ENCODE peak calls at places on chromosomes 5 and 9, in five cellular contexts. F is neuronal stem cell, H is mesenchymal stem cell, W is IMR-90, G is trophoblast cell. D is an unnamed sample.

GRCh38 chr5:168860081-168860480 is 280.9 kb upstream of the PANK3 start:
- DNase-seq in F (no peak), H (no peak), W (no peak), G (no peak), D (no peak)

GRCh38 chr5:14153932-14154646 is 10.9 kb downstream of the TRIO start:
- DNase-seq in F (no peak), H (peak; percentile 91), W (peak; percentile 83), G (no peak), D (no peak)

GRCh38 chr5:149667084-149667826 is 62.9 kb upstream of the PPARGC1B start:
- DNase-seq in F (no peak), H (peak; percentile 46), W (peak; percentile 7), G (peak; percentile 18), D (no peak)

GRCh38 chr9:128685636-128686489 is 3.2 kb upstream of the SET start:
- DNase-seq in F (no peak), H (peak; percentile 79), W (no peak), G (no peak), D (no peak)

GRCh38 chr9:101029300-101030021 is 934 bp downstream of the PLPPR1 start:
- DNase-seq in F (peak; percentile 36), H (no peak), W (no peak), G (no peak), D (no peak)

GRCh38 chr9:106757539-106757938 is 105.4 kb upstream of the ZNF462 start:
- DNase-seq in F (no peak), H (no peak), W (no peak), G (no peak), D (peak; percentile 31)

GRCh38 chr5:76412511-76412910 is 9.4 kb downstream of the IQGAP2 start:
- DNase-seq in F (no peak), H (no peak), W (no peak), G (no peak), D (no peak)

GRCh38 chr5:73256462-73257260 is 83.7 kb downstream of the TMEM174 start:
- DNase-seq in F (no peak), H (no peak), W (peak; percentile 48), G (no peak), D (no peak)

DNA sequence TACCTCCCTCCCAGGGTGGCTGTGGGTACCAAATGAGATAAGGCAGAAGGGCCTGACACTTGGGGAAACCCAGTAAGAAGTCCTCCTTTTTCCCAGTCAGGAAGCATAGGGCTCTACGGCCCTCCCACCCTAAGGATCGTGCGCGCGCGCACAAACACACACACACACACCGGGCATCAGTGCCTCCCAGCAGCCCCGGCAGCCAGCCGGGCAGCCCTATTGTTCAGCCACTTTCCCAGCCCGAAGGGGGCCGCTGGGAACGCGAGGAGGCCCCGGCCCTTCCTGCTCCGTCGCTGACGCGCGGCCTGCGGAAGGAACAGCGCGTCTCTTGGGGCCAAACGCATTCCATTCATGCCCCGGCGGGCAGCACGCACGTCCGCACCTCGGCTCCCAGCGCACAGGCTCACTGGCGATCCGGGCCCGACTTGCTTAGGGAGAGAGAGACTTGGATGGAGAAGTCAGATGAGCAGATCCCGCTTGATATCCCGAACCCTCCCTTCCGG is 22.6 kb downstream of the DUSP1 start:
- DNase-seq in F (no peak), H (peak; percentile 87), W (no peak), G (peak; percentile 76), D (peak; percentile 86)
- H4K91ac ChIP-seq in F (no peak overlapping the region), H (peak overlapping the region; percentile 23), W (no peak overlapping the region), G (no peak overlapping the region), D (no peak overlapping the region)

DNA sequence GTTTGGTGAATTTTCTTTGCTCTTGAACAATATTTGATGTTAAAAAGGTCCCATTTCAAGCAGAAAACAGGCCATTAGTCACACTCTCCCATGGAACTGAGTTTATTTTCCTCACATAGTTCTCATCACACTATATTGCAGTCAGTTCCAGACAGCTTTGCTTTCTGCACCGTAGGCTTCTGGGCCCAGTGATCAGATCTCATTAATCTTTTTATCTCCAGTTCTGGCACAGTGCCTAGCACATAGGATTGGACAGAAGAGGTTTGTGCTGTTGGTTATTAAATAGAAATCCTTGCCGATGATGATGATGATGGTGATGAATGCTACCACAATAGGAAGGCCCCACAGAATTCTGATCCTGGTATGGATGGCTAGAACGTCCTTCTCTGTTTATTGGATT is 52.1 kb upstream of the NTRK2 start:
- DNase-seq in F (no peak), H (no peak), W (no peak), G (no peak), D (no peak)
- H3K23ac ChIP-seq in F (no peak overlapping the region), H (no peak overlapping the region), W (no peak overlapping the region), G (no peak overlapping the region), D (no peak overlapping the region)

GRCh38 chr5:137035480-137035878 is 463.6 kb downstream of the SPOCK1 start:
- DNase-seq in F (no peak), H (no peak), W (no peak), G (no peak), D (no peak)
- H4K91ac ChIP-seq in F (no peak overlapping the region), H (no peak overlapping the region), W (no peak overlapping the region), G (no peak overlapping the region), D (no peak overlapping the region)

GRCh38 chr5:56352808-56353590 is 119.9 kb upstream of the ANKRD55 start:
- DNase-seq in F (no peak), H (no peak), W (no peak), G (no peak), D (no peak)
- H3K23ac ChIP-seq in F (no peak overlapping the region), H (no peak overlapping the region), W (no peak overlapping the region), G (no peak overlapping the region), D (no peak overlapping the region)

DNA sequence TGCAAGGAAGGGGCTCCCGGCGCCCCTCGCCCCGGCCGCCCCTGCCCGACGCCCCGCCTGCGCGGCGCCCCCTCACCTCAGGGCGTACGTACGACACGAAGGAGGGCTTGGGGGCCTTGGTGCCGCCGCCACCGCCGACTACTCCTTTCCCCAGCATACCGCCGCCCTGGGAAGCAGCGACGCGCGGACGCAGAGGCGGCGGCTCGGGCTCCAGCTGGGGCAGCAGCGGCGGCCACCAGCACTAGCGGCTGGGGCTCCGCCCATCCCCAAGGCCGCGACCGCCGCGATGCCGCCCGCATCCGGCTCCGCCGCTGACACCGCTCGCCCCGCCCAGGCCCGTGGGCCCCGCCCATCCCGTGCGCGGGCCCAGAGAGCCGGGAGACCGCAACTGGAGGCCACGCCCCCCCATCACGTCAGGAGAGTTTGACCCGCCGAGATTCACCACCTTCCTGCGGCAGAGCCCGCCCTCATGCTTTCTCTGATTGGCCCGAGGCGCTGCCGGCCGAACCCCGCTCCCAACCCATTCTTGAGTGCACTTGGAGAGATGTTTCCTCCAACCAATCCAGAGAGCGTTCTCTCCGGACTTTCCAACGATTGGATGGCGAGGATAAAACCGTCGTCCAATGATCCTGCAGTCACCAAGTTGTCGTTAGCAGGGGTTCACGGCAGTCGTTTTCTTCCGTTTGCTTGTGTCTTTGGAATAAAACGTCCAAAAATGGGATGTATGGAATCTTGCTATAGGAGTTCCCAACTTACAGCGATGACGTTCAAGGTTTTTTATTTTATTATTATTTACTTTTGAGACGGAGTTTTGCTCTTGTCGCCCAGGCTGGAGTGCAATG is at the start of gene MTMR12:
- DNase-seq in F (peak; percentile 99), H (peak; percentile 99), W (peak; percentile 99), G (peak; percentile 99), D (peak; percentile 100)
- H4K91ac ChIP-seq in F (no peak within 1 kb of the TSS), H (peak within 1 kb of the TSS; percentile 64), W (peak within 1 kb of the TSS; percentile 3), G (peak within 1 kb of the TSS; percentile 42), D (no peak within 1 kb of the TSS)

DNA sequence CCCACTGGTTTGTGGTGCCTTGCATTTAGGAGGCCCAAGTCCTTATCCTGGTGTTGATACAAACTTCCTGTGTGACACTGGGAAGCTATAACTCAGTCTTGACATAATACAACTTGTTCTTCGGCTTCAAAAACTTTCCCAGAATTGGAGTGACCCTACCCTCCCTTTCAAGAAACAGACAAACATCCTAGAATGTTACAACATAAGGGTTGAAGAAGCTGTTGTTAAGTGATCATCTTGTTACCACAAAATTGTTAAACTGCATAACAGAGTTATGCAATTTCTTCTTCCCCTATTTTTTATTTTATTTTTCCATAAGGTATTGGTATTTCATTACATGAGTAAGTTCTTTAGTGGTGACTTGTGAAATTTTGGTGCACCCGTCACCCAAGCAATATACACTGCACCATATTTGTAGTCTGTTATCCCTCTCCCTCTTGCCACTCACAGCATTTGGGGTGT is 21.3 kb downstream of the TLR4 start:
- DNase-seq in F (no peak), H (peak; percentile 75), W (no peak), G (no peak), D (no peak)
- H3K23ac ChIP-seq in F (no peak overlapping the region), H (no peak overlapping the region), W (no peak overlapping the region), G (no peak overlapping the region), D (no peak overlapping the region)

GRCh38 chr5:1647580-1647979 is 123.8 kb upstream of the LPCAT1 start:
- DNase-seq in F (no peak), H (no peak), W (no peak), G (no peak), D (no peak)
- H4K91ac ChIP-seq in F (no peak overlapping the region), H (no peak overlapping the region), W (no peak overlapping the region), G (no peak overlapping the region), D (no peak overlapping the region)

DNA sequence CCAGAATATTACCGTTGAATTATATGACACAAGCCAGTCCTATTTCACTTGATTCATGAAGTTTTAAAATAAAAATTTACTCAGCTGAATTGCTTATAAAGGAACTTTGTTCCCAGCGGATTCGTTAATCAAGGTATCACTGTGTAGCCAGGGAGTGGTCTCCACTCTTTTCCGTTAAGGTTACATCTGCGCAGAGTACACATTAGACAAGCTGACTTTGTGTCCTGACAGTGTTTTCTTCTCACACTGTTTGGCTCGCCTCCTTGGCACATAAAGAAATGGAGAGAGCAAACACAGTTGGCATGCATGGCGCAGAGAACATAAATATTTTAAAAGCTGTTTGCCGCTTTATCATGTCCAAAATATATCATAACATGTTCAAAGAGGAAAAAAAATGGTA is 153.3 kb downstream of the EDIL3 start:
- DNase-seq in F (no peak), H (no peak), W (no peak), G (no peak), D (no peak)
- H3K23ac ChIP-seq in F (no peak overlapping the region), H (no peak overlapping the region), W (no peak overlapping the region), G (no peak overlapping the region), D (no peak overlapping the region)